ENCODE peak calls at places on chromosomes 13 and 19, in ten cellular contexts. One of them, this sample, is unnamed.
A peak's percentile ranks its signal among the peaks of the same experiment; 100 is the strongest.

GRCh38 chr13:111621164-111621563 is 300.7 kb downstream of the TEX29 start:
- DNase-seq in tibial nerve: no peak
- DNase-seq in A549: no peak
- DNase-seq in GM12865: no peak
- DNase-seq in OCI-LY7: no peak
- DNase-seq in HFF-Myc: no peak
- DNase-seq in choroid plexus epithelial cell: no peak
- DNase-seq in GM13976: no peak
- DNase-seq in nephron progenitor cell: no peak
- DNase-seq in colonic mucosa: no peak
- DNase-seq in this sample: no peak

GRCh38 chr19:14375582-14376291 is 5.5 kb upstream of the ADGRE5 start:
- DNase-seq in GM13976: no peak
- DNase-seq in choroid plexus epithelial cell: no peak
- DNase-seq in nephron progenitor cell: no peak
- DNase-seq in OCI-LY7: peak; percentile 51
- DNase-seq in GM12865: no peak
- DNase-seq in colonic mucosa: no peak
- DNase-seq in tibial nerve: no peak
- DNase-seq in HFF-Myc: no peak
- DNase-seq in A549: no peak
- DNase-seq in this sample: no peak

GRCh38 chr13:27463500-27463899 is 13.1 kb upstream of the MTIF3 start:
- DNase-seq in GM12865: no peak
- DNase-seq in A549: no peak
- DNase-seq in OCI-LY7: no peak
- DNase-seq in colonic mucosa: no peak
- DNase-seq in HFF-Myc: no peak
- DNase-seq in tibial nerve: no peak
- DNase-seq in choroid plexus epithelial cell: no peak
- DNase-seq in GM13976: no peak
- DNase-seq in nephron progenitor cell: no peak
- DNase-seq in this sample: no peak

GRCh38 chr13:99307247-99307646 is at the start of gene GPR183:
- DNase-seq in choroid plexus epithelial cell: no peak
- DNase-seq in OCI-LY7: no peak
- DNase-seq in GM13976: peak; percentile 76
- DNase-seq in A549: no peak
- DNase-seq in colonic mucosa: no peak
- DNase-seq in HFF-Myc: no peak
- DNase-seq in GM12865: peak; percentile 87
- DNase-seq in tibial nerve: no peak
- DNase-seq in nephron progenitor cell: no peak
- DNase-seq in this sample: no peak

GRCh38 chr19:43763473-43763939 is 8.7 kb upstream of the SMG9 start:
- DNase-seq in nephron progenitor cell: no peak
- DNase-seq in choroid plexus epithelial cell: peak; percentile 40
- DNase-seq in GM13976: no peak
- DNase-seq in colonic mucosa: no peak
- DNase-seq in tibial nerve: no peak
- DNase-seq in A549: no peak
- DNase-seq in HFF-Myc: no peak
- DNase-seq in OCI-LY7: no peak
- DNase-seq in GM12865: peak; percentile 87
- DNase-seq in this sample: no peak

GRCh38 chr19:58058428-58058827 is 654 bp upstream of the ZNF135 start:
- DNase-seq in GM12865: no peak
- DNase-seq in HFF-Myc: no peak
- DNase-seq in nephron progenitor cell: no peak
- DNase-seq in colonic mucosa: no peak
- DNase-seq in tibial nerve: no peak
- DNase-seq in A549: no peak
- DNase-seq in OCI-LY7: no peak
- DNase-seq in choroid plexus epithelial cell: no peak
- DNase-seq in GM13976: peak; percentile 12
- DNase-seq in this sample: no peak

GRCh38 chr13:27425918-27426630 is 1.7 kb downstream of the GTF3A start:
- DNase-seq in GM12865: peak; percentile 84
- DNase-seq in A549: peak; percentile 80
- DNase-seq in colonic mucosa: peak; percentile 90
- DNase-seq in OCI-LY7: peak; percentile 86
- DNase-seq in choroid plexus epithelial cell: peak; percentile 80
- DNase-seq in tibial nerve: peak; percentile 53
- DNase-seq in HFF-Myc: peak; percentile 68
- DNase-seq in nephron progenitor cell: peak; percentile 40
- DNase-seq in GM13976: peak; percentile 43
- DNase-seq in this sample: peak; percentile 85

GRCh38 chr13:97781891-97782305 is 171.6 kb upstream of the IPO5 start:
- DNase-seq in colonic mucosa: no peak
- DNase-seq in HFF-Myc: no peak
- DNase-seq in tibial nerve: no peak
- DNase-seq in A549: no peak
- DNase-seq in choroid plexus epithelial cell: peak; percentile 63
- DNase-seq in GM13976: no peak
- DNase-seq in nephron progenitor cell: no peak
- DNase-seq in GM12865: no peak
- DNase-seq in OCI-LY7: no peak
- DNase-seq in this sample: no peak

GRCh38 chr13:27943951-27944350 is 24.2 kb downstream of the PDX1 start:
- DNase-seq in A549: no peak
- DNase-seq in choroid plexus epithelial cell: no peak
- DNase-seq in colonic mucosa: no peak
- DNase-seq in GM12865: no peak
- DNase-seq in tibial nerve: no peak
- DNase-seq in GM13976: no peak
- DNase-seq in OCI-LY7: no peak
- DNase-seq in nephron progenitor cell: peak; percentile 32
- DNase-seq in HFF-Myc: no peak
- DNase-seq in this sample: no peak

GRCh38 chr19:41362143-41362847 is 1.7 kb downstream of the B9D2 start:
- DNase-seq in choroid plexus epithelial cell: no peak
- DNase-seq in GM12865: no peak
- DNase-seq in A549: peak; percentile 68
- DNase-seq in GM13976: no peak
- DNase-seq in nephron progenitor cell: no peak
- DNase-seq in HFF-Myc: no peak
- DNase-seq in OCI-LY7: no peak
- DNase-seq in tibial nerve: no peak
- DNase-seq in colonic mucosa: peak; percentile 36
- DNase-seq in this sample: peak; percentile 28

GRCh38 chr19:44745386-44745831 is 3.1 kb upstream of the BCL3 start:
- DNase-seq in tibial nerve: peak; percentile 55
- DNase-seq in HFF-Myc: no peak
- DNase-seq in OCI-LY7: no peak
- DNase-seq in colonic mucosa: peak; percentile 89
- DNase-seq in choroid plexus epithelial cell: peak; percentile 73
- DNase-seq in GM12865: no peak
- DNase-seq in A549: peak; percentile 95
- DNase-seq in GM13976: no peak
- DNase-seq in nephron progenitor cell: no peak
- DNase-seq in this sample: peak; percentile 81

GRCh38 chr19:51811344-51811743 is 16.4 kb downstream of the FPR3 start:
- DNase-seq in GM12865: no peak
- DNase-seq in OCI-LY7: no peak
- DNase-seq in nephron progenitor cell: no peak
- DNase-seq in choroid plexus epithelial cell: no peak
- DNase-seq in HFF-Myc: no peak
- DNase-seq in A549: no peak
- DNase-seq in tibial nerve: no peak
- DNase-seq in colonic mucosa: no peak
- DNase-seq in GM13976: no peak
- DNase-seq in this sample: no peak

GRCh38 chr13:69565334-69565733 is 542.3 kb upstream of the ATXN8OS start:
- DNase-seq in choroid plexus epithelial cell: peak; percentile 17
- DNase-seq in tibial nerve: no peak
- DNase-seq in A549: peak; percentile 54
- DNase-seq in nephron progenitor cell: peak; percentile 5
- DNase-seq in colonic mucosa: peak; percentile 20
- DNase-seq in GM13976: peak; percentile 15
- DNase-seq in HFF-Myc: peak; percentile 0
- DNase-seq in OCI-LY7: peak; percentile 20
- DNase-seq in GM12865: peak; percentile 55
- DNase-seq in this sample: peak; percentile 32

GRCh38 chr13:97307882-97308624 is 85.9 kb downstream of the MBNL2 start:
- DNase-seq in choroid plexus epithelial cell: peak; percentile 35
- DNase-seq in A549: peak; percentile 70
- DNase-seq in GM12865: no peak
- DNase-seq in nephron progenitor cell: no peak
- DNase-seq in HFF-Myc: no peak
- DNase-seq in tibial nerve: peak; percentile 33
- DNase-seq in GM13976: no peak
- DNase-seq in colonic mucosa: no peak
- DNase-seq in OCI-LY7: no peak
- DNase-seq in this sample: no peak

GRCh38 chr13:40433577-40433976 is 232.9 kb downstream of the FOXO1 start:
- DNase-seq in A549: no peak
- DNase-seq in nephron progenitor cell: no peak
- DNase-seq in GM12865: peak; percentile 51
- DNase-seq in GM13976: no peak
- DNase-seq in tibial nerve: no peak
- DNase-seq in HFF-Myc: no peak
- DNase-seq in choroid plexus epithelial cell: no peak
- DNase-seq in OCI-LY7: peak; percentile 86
- DNase-seq in colonic mucosa: no peak
- DNase-seq in this sample: no peak

GRCh38 chr19:10418281-10419199 is 1.8 kb upstream of the PDE4A start:
- DNase-seq in HFF-Myc: no peak
- DNase-seq in nephron progenitor cell: peak; percentile 51
- DNase-seq in colonic mucosa: no peak
- DNase-seq in OCI-LY7: peak; percentile 75
- DNase-seq in choroid plexus epithelial cell: peak; percentile 29
- DNase-seq in GM13976: peak; percentile 45
- DNase-seq in tibial nerve: no peak
- DNase-seq in GM12865: no peak
- DNase-seq in A549: peak; percentile 56
- DNase-seq in this sample: peak; percentile 17

GRCh38 chr19:41691268-41691970 is 3.3 kb upstream of the CEACAM7 start:
- DNase-seq in HFF-Myc: no peak
- DNase-seq in nephron progenitor cell: no peak
- DNase-seq in colonic mucosa: peak; percentile 55
- DNase-seq in tibial nerve: no peak
- DNase-seq in GM13976: peak; percentile 64
- DNase-seq in A549: peak; percentile 42
- DNase-seq in choroid plexus epithelial cell: peak; percentile 15
- DNase-seq in OCI-LY7: no peak
- DNase-seq in GM12865: peak; percentile 29
- DNase-seq in this sample: no peak

GRCh38 chr13:109794095-109794494 is 7.7 kb upstream of the IRS2 start:
- DNase-seq in nephron progenitor cell: no peak
- DNase-seq in colonic mucosa: no peak
- DNase-seq in OCI-LY7: no peak
- DNase-seq in GM12865: no peak
- DNase-seq in A549: no peak
- DNase-seq in HFF-Myc: no peak
- DNase-seq in GM13976: no peak
- DNase-seq in tibial nerve: no peak
- DNase-seq in choroid plexus epithelial cell: no peak
- DNase-seq in this sample: no peak
- TF ChIP-seq CTCF in nephron progenitor cell: no peak
- TF ChIP-seq CTCF in colonic mucosa: no peak
- TF ChIP-seq CTCF in OCI-LY7: no peak
- TF ChIP-seq CTCF in GM12865: no peak
- TF ChIP-seq CTCF in A549: no peak
- TF ChIP-seq CTCF in HFF-Myc: no peak
- TF ChIP-seq CTCF in GM13976: no peak
- TF ChIP-seq CTCF in tibial nerve: no peak
- TF ChIP-seq CTCF in choroid plexus epithelial cell: no peak
- TF ChIP-seq CTCF in this sample: no peak

GRCh38 chr13:80334582-80335260 is 6.2 kb downstream of the SPRY2 start:
- DNase-seq in nephron progenitor cell: no peak
- DNase-seq in GM13976: no peak
- DNase-seq in HFF-Myc: no peak
- DNase-seq in tibial nerve: no peak
- DNase-seq in GM12865: no peak
- DNase-seq in OCI-LY7: no peak
- DNase-seq in A549: no peak
- DNase-seq in choroid plexus epithelial cell: peak; percentile 37
- DNase-seq in colonic mucosa: no peak
- DNase-seq in this sample: no peak
- TF ChIP-seq CTCF in nephron progenitor cell: no peak
- TF ChIP-seq CTCF in GM13976: no peak
- TF ChIP-seq CTCF in HFF-Myc: no peak
- TF ChIP-seq CTCF in tibial nerve: no peak
- TF ChIP-seq CTCF in GM12865: no peak
- TF ChIP-seq CTCF in OCI-LY7: no peak
- TF ChIP-seq CTCF in A549: no peak
- TF ChIP-seq CTCF in choroid plexus epithelial cell: no peak
- TF ChIP-seq CTCF in colonic mucosa: no peak
- TF ChIP-seq CTCF in this sample: no peak

DNA sequence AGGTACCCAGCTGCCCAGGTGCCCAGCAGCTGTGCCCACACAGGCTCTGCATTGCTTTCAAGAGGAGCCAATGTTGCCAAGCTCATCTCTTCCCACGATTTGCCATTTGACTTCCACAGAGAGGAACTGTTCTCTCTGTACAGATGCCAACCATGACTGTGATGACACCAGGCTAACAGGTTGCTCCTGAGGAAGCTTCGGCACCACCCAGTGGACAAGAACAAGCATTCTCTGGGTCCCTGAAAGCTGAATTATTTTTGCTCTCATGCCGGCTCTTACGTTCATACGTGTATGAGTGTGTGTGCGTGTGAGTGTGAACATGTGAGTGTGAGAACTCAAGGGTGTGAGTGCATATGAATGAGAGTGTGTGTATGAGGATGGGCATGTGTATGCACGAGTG is 535.2 kb downstream of the LIG4 start:
- DNase-seq in choroid plexus epithelial cell: peak; percentile 51
- DNase-seq in A549: no peak
- DNase-seq in HFF-Myc: no peak
- DNase-seq in nephron progenitor cell: no peak
- DNase-seq in GM13976: no peak
- DNase-seq in colonic mucosa: no peak
- DNase-seq in OCI-LY7: no peak
- DNase-seq in GM12865: no peak
- DNase-seq in tibial nerve: no peak
- DNase-seq in this sample: no peak
- TF ChIP-seq CTCF in choroid plexus epithelial cell: peak; percentile 52
- TF ChIP-seq CTCF in A549: no peak
- TF ChIP-seq CTCF in HFF-Myc: no peak
- TF ChIP-seq CTCF in nephron progenitor cell: no peak
- TF ChIP-seq CTCF in GM13976: no peak
- TF ChIP-seq CTCF in colonic mucosa: no peak
- TF ChIP-seq CTCF in OCI-LY7: no peak
- TF ChIP-seq CTCF in GM12865: no peak
- TF ChIP-seq CTCF in tibial nerve: no peak
- TF ChIP-seq CTCF in this sample: no peak

GRCh38 chr13:110444226-110444653 is 117.3 kb downstream of the RAB20 start:
- DNase-seq in HFF-Myc: no peak
- DNase-seq in GM12865: peak; percentile 79
- DNase-seq in OCI-LY7: no peak
- DNase-seq in A549: no peak
- DNase-seq in choroid plexus epithelial cell: peak; percentile 89
- DNase-seq in tibial nerve: no peak
- DNase-seq in colonic mucosa: no peak
- DNase-seq in nephron progenitor cell: no peak
- DNase-seq in GM13976: peak; percentile 57
- DNase-seq in this sample: no peak
- TF ChIP-seq CTCF in HFF-Myc: no peak
- TF ChIP-seq CTCF in GM12865: peak; percentile 17
- TF ChIP-seq CTCF in OCI-LY7: peak; percentile 40
- TF ChIP-seq CTCF in A549: no peak
- TF ChIP-seq CTCF in choroid plexus epithelial cell: peak; percentile 74
- TF ChIP-seq CTCF in tibial nerve: peak; percentile 30
- TF ChIP-seq CTCF in colonic mucosa: no peak
- TF ChIP-seq CTCF in nephron progenitor cell: no peak
- TF ChIP-seq CTCF in GM13976: peak; percentile 41
- TF ChIP-seq CTCF in this sample: no peak

GRCh38 chr13:65656740-65657329 is 1573.3 kb downstream of the PCDH9 start:
- DNase-seq in GM12865: no peak
- DNase-seq in GM13976: no peak
- DNase-seq in HFF-Myc: no peak
- DNase-seq in colonic mucosa: no peak
- DNase-seq in OCI-LY7: peak; percentile 6
- DNase-seq in tibial nerve: no peak
- DNase-seq in choroid plexus epithelial cell: peak; percentile 63
- DNase-seq in A549: peak; percentile 4
- DNase-seq in nephron progenitor cell: no peak
- DNase-seq in this sample: no peak
- TF ChIP-seq CTCF in GM12865: peak; percentile 18
- TF ChIP-seq CTCF in GM13976: no peak
- TF ChIP-seq CTCF in HFF-Myc: no peak
- TF ChIP-seq CTCF in colonic mucosa: peak; percentile 25
- TF ChIP-seq CTCF in OCI-LY7: peak; percentile 79
- TF ChIP-seq CTCF in tibial nerve: peak; percentile 22
- TF ChIP-seq CTCF in choroid plexus epithelial cell: peak; percentile 65
- TF ChIP-seq CTCF in A549: peak; percentile 44
- TF ChIP-seq CTCF in nephron progenitor cell: peak; percentile 47
- TF ChIP-seq CTCF in this sample: peak; percentile 68

This sample was measured in hepatocyte.